ENCODE peak calls at places on chromosomes 16 and 17, in ten cellular contexts. H, L, R, U, I, Z, S, J, A and N are unnamed samples.

GRCh38 chr16:1580256-1580655 is 31.6 kb downstream of the IFT140 start:
- DNase-seq in J (peak; percentile 88), A (no peak), S (no peak), L (no peak), I (no peak), Z (no peak), R (no peak), U (no peak), H (no peak), N (no peak)

GRCh38 chr17:6712058-6712853 is 913 bp downstream of the SLC13A5 start:
- DNase-seq in Z (no peak), R (peak; percentile 76), A (no peak), U (no peak), J (no peak), I (no peak), H (no peak), L (no peak), S (no peak), N (no peak)

GRCh38 chr16:87924937-87925670 is 11.2 kb downstream of the CA5A start:
- DNase-seq in Z (no peak), U (no peak), A (peak; percentile 90), R (no peak), L (peak; percentile 76), H (no peak), S (no peak), J (no peak), I (no peak), N (no peak)

GRCh38 chr17:74945543-74945942 is 9.8 kb downstream of the OTOP3 start:
- DNase-seq in J (no peak), U (no peak), A (no peak), Z (no peak), I (no peak), L (no peak), H (no peak), S (no peak), R (no peak), N (no peak)

GRCh38 chr17:73430848-73431247 is 119.0 kb upstream of the CDC42EP4 start:
- DNase-seq in R (no peak), S (no peak), U (no peak), H (no peak), J (no peak), A (peak; percentile 80), L (peak; percentile 74), Z (no peak), I (no peak), N (no peak)

GRCh38 chr17:65185686-65186382 is 48.7 kb downstream of the RGS9 start:
- DNase-seq in U (no peak), I (no peak), A (no peak), S (no peak), H (no peak), J (no peak), Z (no peak), R (no peak), L (no peak), N (no peak)

GRCh38 chr17:5472511-5472910 is 3.7 kb upstream of the DHX33 start:
- DNase-seq in Z (no peak), I (no peak), A (no peak), S (no peak), L (no peak), U (no peak), R (no peak), H (no peak), J (no peak), N (no peak)

GRCh38 chr17:72270530-72270929 is 149.7 kb downstream of the SOX9 start:
- DNase-seq in H (no peak), S (no peak), R (no peak), J (no peak), I (no peak), L (no peak), U (no peak), A (no peak), Z (no peak), N (peak; percentile 3)

GRCh38 chr17:27552467-27552779 is 78.6 kb upstream of the LGALS9 start:
- DNase-seq in I (no peak), L (no peak), R (peak; percentile 76), J (peak; percentile 56), A (no peak), S (no peak), H (no peak), Z (no peak), U (no peak), N (peak; percentile 51)

GRCh38 chr16:68400083-68400923 is 48.0 kb downstream of the SMPD3 start:
- DNase-seq in A (no peak), L (no peak), J (no peak), H (no peak), U (no peak), Z (no peak), S (no peak), R (no peak), I (no peak), N (no peak)

GRCh38 chr17:20896153-20896649 is 146.6 kb downstream of the USP22 start:
- DNase-seq in J (peak; percentile 54), R (no peak), A (no peak), H (peak; percentile 16), L (no peak), U (no peak), S (no peak), I (peak; percentile 46), Z (no peak), N (peak; percentile 6)

GRCh38 chr16:19011169-19011731 is 27.5 kb downstream of the TMC7 start:
- DNase-seq in L (no peak), I (no peak), J (peak; percentile 26), H (no peak), R (no peak), S (no peak), U (no peak), A (no peak), Z (no peak), N (no peak)

GRCh38 chr17:34716291-34716690 is 136.9 kb downstream of the TMEM132E start:
- DNase-seq in U (no peak), Z (no peak), J (no peak), L (no peak), A (no peak), I (no peak), R (no peak), S (no peak), H (no peak), N (no peak)

GRCh38 chr16:57216968-57217367 is 28.1 kb upstream of the ARL2BP start:
- DNase-seq in I (no peak), J (no peak), Z (no peak), H (no peak), A (no peak), U (no peak), R (no peak), S (no peak), L (no peak), N (no peak)

GRCh38 chr17:58280480-58281217 is at the start of gene MPO:
- DNase-seq in I (no peak), J (no peak), U (no peak), A (no peak), H (no peak), R (no peak), S (no peak), Z (no peak), L (no peak), N (no peak)

GRCh38 chr17:28433696-28434095 is 27.7 kb upstream of the SLC46A1 start:
- DNase-seq in H (no peak), J (no peak), R (no peak), A (no peak), I (no peak), Z (no peak), S (no peak), U (no peak), L (no peak), N (no peak)

GRCh38 chr16:31402687-31403086 is 9.6 kb downstream of the ITGAD start:
- DNase-seq in I (no peak), A (no peak), J (no peak), Z (no peak), S (no peak), U (no peak), H (no peak), L (no peak), R (no peak), N (peak; percentile 6)

GRCh38 chr16:51834131-51834530 is 683.1 kb upstream of the SALL1 start:
- DNase-seq in J (no peak), I (no peak), A (no peak), Z (no peak), R (no peak), H (no peak), U (no peak), L (no peak), S (no peak), N (peak; percentile 49)

GRCh38 chr16:12339686-12340085 is 363.2 kb downstream of the SNX29 start:
- DNase-seq in R (no peak), H (no peak), J (peak; percentile 49), A (no peak), I (no peak), Z (no peak), L (no peak), U (no peak), S (no peak), N (peak; percentile 83)

GRCh38 chr17:2237521-2237921 is 66.1 kb downstream of the SMG6 start:
- DNase-seq in H (no peak), A (no peak), Z (no peak), L (no peak), S (no peak), I (no peak), R (no peak), U (no peak), J (peak; percentile 51), N (peak; percentile 93)

GRCh38 chr16:86951831-86952598 is 365.2 kb downstream of the C16orf95 start:
- DNase-seq in I (no peak), U (no peak), J (peak; percentile 73), L (no peak), Z (no peak), H (no peak), R (peak; percentile 64), S (no peak), A (no peak), N (peak; percentile 93)

GRCh38 chr17:50778471-50778870 is 11.2 kb upstream of the ANKRD40CL start:
- DNase-seq in L (no peak), H (no peak), U (no peak), I (no peak), S (no peak), J (no peak), Z (no peak), R (no peak), A (no peak), N (no peak)

GRCh38 chr17:30230596-30231125 is 4.8 kb downstream of the SLC6A4 start:
- DNase-seq in A (no peak), S (no peak), R (no peak), J (no peak), U (no peak), L (no peak), I (no peak), Z (no peak), H (no peak), N (peak; percentile 23)

GRCh38 chr17:9020824-9021157 is 519 bp upstream of the NTN1 start:
- DNase-seq in I (no peak), R (no peak), L (no peak), H (no peak), U (no peak), S (no peak), A (no peak), Z (no peak), J (no peak), N (no peak)

GRCh38 chr17:69030145-69030544 is 30.6 kb downstream of the ABCA9 start:
- DNase-seq in J (no peak), H (no peak), Z (no peak), I (no peak), R (no peak), A (no peak), S (no peak), L (no peak), U (no peak), N (peak; percentile 2)

GRCh38 chr16:67278773-67279295 is 498 bp upstream of the PLEKHG4 start:
- DNase-seq in R (peak; percentile 58), H (peak; percentile 36), A (no peak), U (no peak), L (no peak), S (no peak), Z (peak; percentile 38), I (no peak), J (peak; percentile 27), N (no peak)

GRCh38 chr17:61402978-61403845 is 3.6 kb downstream of the TBX2 start:
- DNase-seq in R (no peak), U (no peak), L (no peak), H (no peak), A (peak; percentile 72), Z (no peak), J (no peak), S (no peak), I (no peak), N (no peak)

GRCh38 chr16:87002717-87003413 is 314.3 kb downstream of the C16orf95 start:
- DNase-seq in H (no peak), I (no peak), Z (no peak), L (no peak), A (no peak), J (no peak), U (no peak), S (no peak), R (no peak), N (peak; percentile 63)